ENCODE peak calls at places on chromosomes 5 and 9, in nine cellular contexts. One of them, this sample, is unnamed.

GRCh38 chr5:94469889-94470288 is 148.5 kb downstream of the KIAA0825 start:
- DNase-seq in hippocampal formation: no peak
- DNase-seq in mesothelial cell of epicardium: no peak
- DNase-seq in NAMALWA: no peak
- DNase-seq in HuH-7: no peak
- DNase-seq in NCI-H774: peak
- DNase-seq in lung: no peak
- DNase-seq in upper lobe of right lung: no peak
- DNase-seq in PC-3: no peak
- DNase-seq in this sample: no peak

GRCh38 chr9:96618209-96619108 is 1.2 kb downstream of the CDC14B start:
- DNase-seq in hippocampal formation: peak
- DNase-seq in mesothelial cell of epicardium: peak
- DNase-seq in NAMALWA: no peak
- DNase-seq in HuH-7: peak
- DNase-seq in NCI-H774: no peak
- DNase-seq in lung: no peak
- DNase-seq in upper lobe of right lung: peak
- DNase-seq in PC-3: peak
- DNase-seq in this sample: no peak

GRCh38 chr9:130936285-130937117 is 2.5 kb downstream of the FIBCD1 start:
- DNase-seq in hippocampal formation: peak
- DNase-seq in mesothelial cell of epicardium: no peak
- DNase-seq in NAMALWA: peak
- DNase-seq in HuH-7: no peak
- DNase-seq in NCI-H774: no peak
- DNase-seq in lung: no peak
- DNase-seq in upper lobe of right lung: no peak
- DNase-seq in PC-3: peak
- DNase-seq in this sample: no peak

GRCh38 chr9:101148344-101148743 is 119.8 kb downstream of the PLPPR1 start:
- DNase-seq in hippocampal formation: no peak
- DNase-seq in mesothelial cell of epicardium: no peak
- DNase-seq in NAMALWA: no peak
- DNase-seq in HuH-7: no peak
- DNase-seq in NCI-H774: no peak
- DNase-seq in lung: no peak
- DNase-seq in upper lobe of right lung: no peak
- DNase-seq in PC-3: no peak
- DNase-seq in this sample: no peak

GRCh38 chr5:102596951-102597350 is 98.2 kb upstream of the SLCO6A1 start:
- DNase-seq in hippocampal formation: no peak
- DNase-seq in mesothelial cell of epicardium: no peak
- DNase-seq in NAMALWA: no peak
- DNase-seq in HuH-7: no peak
- DNase-seq in NCI-H774: no peak
- DNase-seq in lung: no peak
- DNase-seq in upper lobe of right lung: no peak
- DNase-seq in PC-3: no peak
- DNase-seq in this sample: no peak

GRCh38 chr9:134533850-134534585 is 107.6 kb upstream of the COL5A1 start:
- DNase-seq in hippocampal formation: peak
- DNase-seq in mesothelial cell of epicardium: no peak
- DNase-seq in NAMALWA: no peak
- DNase-seq in HuH-7: no peak
- DNase-seq in NCI-H774: no peak
- DNase-seq in lung: no peak
- DNase-seq in upper lobe of right lung: no peak
- DNase-seq in PC-3: no peak
- DNase-seq in this sample: peak

GRCh38 chr9:99103505-99103904 is 1.4 kb upstream of the TGFBR1 start:
- DNase-seq in hippocampal formation: no peak
- DNase-seq in mesothelial cell of epicardium: no peak
- DNase-seq in NAMALWA: no peak
- DNase-seq in HuH-7: no peak
- DNase-seq in NCI-H774: no peak
- DNase-seq in lung: no peak
- DNase-seq in upper lobe of right lung: no peak
- DNase-seq in PC-3: no peak
- DNase-seq in this sample: no peak

GRCh38 chr5:57037355-57037754 is 85.4 kb upstream of the MIER3 start:
- DNase-seq in hippocampal formation: peak
- DNase-seq in mesothelial cell of epicardium: no peak
- DNase-seq in NAMALWA: peak
- DNase-seq in HuH-7: no peak
- DNase-seq in NCI-H774: no peak
- DNase-seq in lung: no peak
- DNase-seq in upper lobe of right lung: no peak
- DNase-seq in PC-3: no peak
- DNase-seq in this sample: no peak

GRCh38 chr5:31750215-31750614 is 111.3 kb downstream of the PDZD2 start:
- DNase-seq in hippocampal formation: no peak
- DNase-seq in mesothelial cell of epicardium: no peak
- DNase-seq in NAMALWA: no peak
- DNase-seq in HuH-7: no peak
- DNase-seq in NCI-H774: no peak
- DNase-seq in lung: no peak
- DNase-seq in upper lobe of right lung: no peak
- DNase-seq in PC-3: no peak
- DNase-seq in this sample: no peak

GRCh38 chr5:86997501-86997900 is 270.2 kb upstream of the RASA1 start:
- DNase-seq in hippocampal formation: no peak
- DNase-seq in mesothelial cell of epicardium: no peak
- DNase-seq in NAMALWA: no peak
- DNase-seq in HuH-7: no peak
- DNase-seq in NCI-H774: no peak
- DNase-seq in lung: no peak
- DNase-seq in upper lobe of right lung: no peak
- DNase-seq in PC-3: no peak
- DNase-seq in this sample: peak

GRCh38 chr5:144142030-144142825 is 28.2 kb downstream of the YIPF5 start:
- DNase-seq in hippocampal formation: no peak
- DNase-seq in mesothelial cell of epicardium: no peak
- DNase-seq in NAMALWA: peak
- DNase-seq in HuH-7: peak
- DNase-seq in NCI-H774: peak
- DNase-seq in lung: no peak
- DNase-seq in upper lobe of right lung: no peak
- DNase-seq in PC-3: peak
- DNase-seq in this sample: peak

GRCh38 chr5:68187268-68188055 is 28.1 kb upstream of the PIK3R1 start:
- DNase-seq in hippocampal formation: peak
- DNase-seq in mesothelial cell of epicardium: peak
- DNase-seq in NAMALWA: no peak
- DNase-seq in HuH-7: no peak
- DNase-seq in NCI-H774: no peak
- DNase-seq in lung: no peak
- DNase-seq in upper lobe of right lung: peak
- DNase-seq in PC-3: no peak
- DNase-seq in this sample: no peak

GRCh38 chr9:3441197-3441816 is 84.5 kb downstream of the RFX3 start:
- DNase-seq in hippocampal formation: peak
- DNase-seq in mesothelial cell of epicardium: no peak
- DNase-seq in NAMALWA: peak
- DNase-seq in HuH-7: peak
- DNase-seq in NCI-H774: peak
- DNase-seq in lung: peak
- DNase-seq in upper lobe of right lung: no peak
- DNase-seq in PC-3: peak
- DNase-seq in this sample: peak

GRCh38 chr5:150481972-150482406 is 25.9 kb upstream of the NDST1 start:
- DNase-seq in hippocampal formation: no peak
- DNase-seq in mesothelial cell of epicardium: no peak
- DNase-seq in NAMALWA: no peak
- DNase-seq in HuH-7: no peak
- DNase-seq in NCI-H774: no peak
- DNase-seq in lung: no peak
- DNase-seq in upper lobe of right lung: no peak
- DNase-seq in PC-3: no peak
- DNase-seq in this sample: no peak

GRCh38 chr5:167057665-167058064 is 1233.8 kb upstream of the WWC1 start:
- DNase-seq in hippocampal formation: no peak
- DNase-seq in mesothelial cell of epicardium: no peak
- DNase-seq in NAMALWA: no peak
- DNase-seq in HuH-7: no peak
- DNase-seq in NCI-H774: no peak
- DNase-seq in lung: no peak
- DNase-seq in upper lobe of right lung: no peak
- DNase-seq in PC-3: no peak
- DNase-seq in this sample: no peak

GRCh38 chr5:58871648-58872242 is 288.9 kb downstream of the RAB3C start:
- DNase-seq in hippocampal formation: no peak
- DNase-seq in mesothelial cell of epicardium: no peak
- DNase-seq in NAMALWA: peak
- DNase-seq in HuH-7: no peak
- DNase-seq in NCI-H774: peak
- DNase-seq in lung: no peak
- DNase-seq in upper lobe of right lung: no peak
- DNase-seq in PC-3: peak
- DNase-seq in this sample: no peak

GRCh38 chr5:135309391-135310327 is 89.4 kb downstream of the MACROH2A1 start:
- DNase-seq in hippocampal formation: no peak
- DNase-seq in mesothelial cell of epicardium: no peak
- DNase-seq in NAMALWA: no peak
- DNase-seq in HuH-7: no peak
- DNase-seq in NCI-H774: no peak
- DNase-seq in lung: peak
- DNase-seq in upper lobe of right lung: no peak
- DNase-seq in PC-3: peak
- DNase-seq in this sample: no peak

GRCh38 chr5:40717281-40717680 is 37.6 kb downstream of the PTGER4 start:
- DNase-seq in hippocampal formation: no peak
- DNase-seq in mesothelial cell of epicardium: no peak
- DNase-seq in NAMALWA: no peak
- DNase-seq in HuH-7: no peak
- DNase-seq in NCI-H774: no peak
- DNase-seq in lung: no peak
- DNase-seq in upper lobe of right lung: no peak
- DNase-seq in PC-3: peak
- DNase-seq in this sample: peak

GRCh38 chr5:136236479-136237083 is 43.6 kb upstream of the SMIM32 start:
- DNase-seq in hippocampal formation: no peak
- DNase-seq in mesothelial cell of epicardium: no peak
- DNase-seq in NAMALWA: no peak
- DNase-seq in HuH-7: no peak
- DNase-seq in NCI-H774: no peak
- DNase-seq in lung: no peak
- DNase-seq in upper lobe of right lung: no peak
- DNase-seq in PC-3: no peak
- DNase-seq in this sample: no peak

GRCh38 chr9:114746591-114746990 is 59.2 kb downstream of the TNFSF15 start:
- DNase-seq in hippocampal formation: no peak
- DNase-seq in mesothelial cell of epicardium: no peak
- DNase-seq in NAMALWA: no peak
- DNase-seq in HuH-7: no peak
- DNase-seq in NCI-H774: no peak
- DNase-seq in lung: no peak
- DNase-seq in upper lobe of right lung: no peak
- DNase-seq in PC-3: no peak
- DNase-seq in this sample: no peak

GRCh38 chr9:78973906-78974305 is 597.9 kb upstream of the TLE4 start:
- DNase-seq in hippocampal formation: no peak
- DNase-seq in mesothelial cell of epicardium: no peak
- DNase-seq in NAMALWA: no peak
- DNase-seq in HuH-7: no peak
- DNase-seq in NCI-H774: no peak
- DNase-seq in lung: no peak
- DNase-seq in upper lobe of right lung: no peak
- DNase-seq in PC-3: peak
- DNase-seq in this sample: peak

GRCh38 chr5:118029807-118030206 is 958.5 kb downstream of the DTWD2 start:
- DNase-seq in hippocampal formation: no peak
- DNase-seq in mesothelial cell of epicardium: no peak
- DNase-seq in NAMALWA: no peak
- DNase-seq in HuH-7: no peak
- DNase-seq in NCI-H774: no peak
- DNase-seq in lung: no peak
- DNase-seq in upper lobe of right lung: no peak
- DNase-seq in PC-3: no peak
- DNase-seq in this sample: no peak

GRCh38 chr9:33794560-33794959 is 801 bp upstream of the PRSS3 start:
- DNase-seq in hippocampal formation: no peak
- DNase-seq in mesothelial cell of epicardium: no peak
- DNase-seq in NAMALWA: no peak
- DNase-seq in HuH-7: no peak
- DNase-seq in NCI-H774: no peak
- DNase-seq in lung: no peak
- DNase-seq in upper lobe of right lung: no peak
- DNase-seq in PC-3: peak
- DNase-seq in this sample: no peak